ENCODE peak calls at places on chromosome 16, in four cellular contexts. E is endodermal cell, Q is heart left ventricle, S is AG04450. M is an unnamed sample.

GRCh38 chr16:10552998-10553491 is 27.4 kb downstream of the EMP2 start:
- DNase-seq in E (peak; percentile 86), Q (peak; percentile 70), S (no peak), M (peak; percentile 30)

GRCh38 chr16:64626771-64627170 is 495.1 kb downstream of the CDH11 start:
- DNase-seq in E (no peak), Q (no peak), S (no peak), M (no peak)

GRCh38 chr16:68041783-68042182 is 18.7 kb downstream of the DUS2 start:
- DNase-seq in E (no peak), Q (no peak), S (no peak), M (no peak)

GRCh38 chr16:67546091-67546501 is 16.2 kb upstream of the CTCF start:
- DNase-seq in E (no peak), Q (no peak), S (no peak), M (peak; percentile 49)

GRCh38 chr16:303760-304505 is 21.0 kb downstream of the PDIA2 start:
- DNase-seq in E (peak; percentile 61), Q (no peak), S (no peak), M (no peak)

GRCh38 chr16:10951016-10951415 is 6.7 kb downstream of the CLEC16A start:
- DNase-seq in E (no peak), Q (no peak), S (no peak), M (no peak)

GRCh38 chr16:89102777-89103073 is 9.1 kb downstream of the ACSF3 start:
- DNase-seq in E (no peak), Q (peak; percentile 49), S (no peak), M (no peak)

GRCh38 chr16:67116388-67117311 is 6.9 kb downstream of the PHAF1 start:
- DNase-seq in E (no peak), Q (no peak), S (no peak), M (no peak)

GRCh38 chr16:57508084-57508425 is 21.8 kb upstream of the DOK4 start:
- DNase-seq in E (no peak), Q (no peak), S (no peak), M (peak; percentile 28)

GRCh38 chr16:75074920-75075687 is 41.5 kb downstream of the LDHD start:
- DNase-seq in E (no peak), Q (peak; percentile 72), S (no peak), M (no peak)

GRCh38 chr16:50259334-50260205 is 6.8 kb upstream of the ADCY7 start:
- DNase-seq in E (peak; percentile 63), Q (peak; percentile 73), S (no peak), M (no peak)

GRCh38 chr16:53789159-53789558 is 85.2 kb downstream of the FTO start:
- DNase-seq in E (no peak), Q (no peak), S (peak; percentile 32), M (no peak)

GRCh38 chr16:11127610-11128195 is 128.3 kb downstream of the SOCS1 start:
- DNase-seq in E (no peak), Q (no peak), S (no peak), M (no peak)

GRCh38 chr16:85686912-85687591 is 1.7 kb downstream of the GINS2 start:
- DNase-seq in E (no peak), Q (no peak), S (no peak), M (peak; percentile 27)

DNA sequence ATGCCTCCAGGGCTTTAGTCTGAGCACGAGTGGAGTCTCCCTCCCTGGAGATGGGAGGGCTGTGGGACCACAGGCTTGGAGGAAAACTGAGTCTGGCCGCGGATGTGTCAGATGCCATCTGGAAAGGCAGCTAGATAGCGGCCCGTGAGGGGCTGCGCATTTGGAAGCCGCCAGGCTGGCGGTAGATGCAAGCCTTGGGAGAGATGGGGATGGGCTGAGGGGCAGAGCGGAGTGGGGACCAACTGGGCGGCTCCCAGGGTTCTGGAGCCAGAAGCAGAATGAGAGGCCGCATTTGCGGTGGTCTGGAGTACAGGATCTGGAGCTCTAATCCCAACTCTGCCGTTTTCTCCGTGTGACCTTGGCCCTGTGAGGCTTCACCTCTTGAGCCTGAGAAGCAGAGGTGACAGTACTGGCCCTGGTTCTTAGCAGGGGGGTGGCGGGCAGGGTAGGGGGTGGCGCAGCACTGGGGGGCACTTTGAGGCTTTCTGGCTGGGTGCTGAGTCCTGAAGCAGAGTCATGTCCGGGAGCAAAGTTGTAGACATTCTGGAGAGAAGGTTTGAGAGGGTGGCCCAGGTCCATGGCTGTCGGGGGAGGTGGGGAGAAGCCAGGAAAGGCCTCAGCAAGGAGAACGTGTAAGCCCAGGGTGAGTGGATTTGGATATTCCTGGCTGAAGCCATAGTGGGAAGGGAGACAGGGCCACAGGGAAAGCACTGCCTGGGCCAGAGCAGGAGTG is 6.7 kb downstream of the INO80E start:
- DNase-seq in E (no peak), Q (peak; percentile 37), S (no peak), M (no peak)
- H3K27ac ChIP-seq in E (no peak overlapping the region), Q (no peak overlapping the region), S (no peak overlapping the region), M (no peak overlapping the region)

GRCh38 chr16:47461598-47462266 is 601 bp downstream of the PHKB start:
- DNase-seq in E (no peak), Q (no peak), S (no peak), M (no peak)
- H3K4me3 ChIP-seq in E (peak overlapping the region; percentile 91), Q (peak overlapping the region; percentile 83), S (peak overlapping the region; percentile 96), M (peak overlapping the region; percentile 83)

GRCh38 chr16:84648595-84649510 is 542 bp downstream of the KLHL36 start:
- DNase-seq in E (peak; percentile 78), Q (peak; percentile 76), S (no peak), M (peak; percentile 74)
- H3K9me3 ChIP-seq in E (no peaks in the 10 kb centered on the region), Q (no peaks in the 10 kb centered on the region), S (no peaks in the 10 kb centered on the region), M (no peaks in the 10 kb centered on the region)

GRCh38 chr16:82636485-82636884 is 9.7 kb downstream of the CDH13 start:
- DNase-seq in E (no peak), Q (no peak), S (no peak), M (no peak)
- H3K27ac ChIP-seq in E (no peak overlapping the region), Q (no peak overlapping the region), S (peak overlapping the region; percentile 11), M (no peak overlapping the region)

M was measured in right lobe of liver.